ENCODE peak calls at places on chromosomes 4 and X, in six cellular contexts. X is OCI-LY7; Z is foreskin fibroblast; L is uterus; G is CD8-positive, alpha-beta T cell; U is tibial nerve. J is an unnamed sample.

GRCh38 chrX:31350808-31351074 is 278.9 kb upstream of the FTHL17 start:
- DNase-seq in X (no peak), Z (no peak), L (no peak), G (no peak), U (no peak), J (no peak)

GRCh38 chr4:7627251-7628250 is 192.8 kb upstream of the PSAPL1 start:
- DNase-seq in X (no peak), Z (no peak), L (no peak), G (no peak), U (no peak), J (no peak)

GRCh38 chr4:41466249-41466648 is 71.7 kb upstream of the LIMCH1 start:
- DNase-seq in X (no peak), Z (no peak), L (no peak), G (no peak), U (no peak), J (no peak)

GRCh38 chr4:175290401-175290800 is 372.2 kb downstream of the ADAM29 start:
- DNase-seq in X (no peak), Z (peak), L (no peak), G (no peak), U (no peak), J (no peak)

GRCh38 chrX:9416562-9417319 is 48.1 kb upstream of the TBL1X start:
- DNase-seq in X (no peak), Z (peak), L (no peak), G (no peak), U (no peak), J (peak)

GRCh38 chr4:113317523-113317922 is 268.1 kb downstream of the ANK2 start:
- DNase-seq in X (no peak), Z (no peak), L (no peak), G (no peak), U (no peak), J (no peak)

GRCh38 chr4:8188085-8188484 is 11.0 kb upstream of the SH3TC1 start:
- DNase-seq in X (no peak), Z (no peak), L (no peak), G (no peak), U (no peak), J (no peak)

GRCh38 chr4:55124337-55125076 is 888 bp downstream of the KDR start:
- DNase-seq in X (no peak), Z (peak), L (no peak), G (no peak), U (no peak), J (no peak)

GRCh38 chr4:25367004-25367621 is 9.9 kb upstream of the ANAPC4 start:
- DNase-seq in X (peak), Z (peak), L (no peak), G (no peak), U (no peak), J (no peak)

GRCh38 chrX:143757887-143758286 is 37.3 kb upstream of the SPANXN2 start:
- DNase-seq in X (no peak), Z (no peak), L (no peak), G (no peak), U (no peak), J (no peak)

GRCh38 chr4:53919605-53920004 is 144.8 kb downstream of the CHIC2 start:
- DNase-seq in X (no peak), Z (peak), L (no peak), G (no peak), U (no peak), J (no peak)

GRCh38 chrX:24117288-24117687 is 32.2 kb upstream of the ZFX start:
- DNase-seq in X (no peak), Z (peak), L (peak), G (no peak), U (no peak), J (no peak)

GRCh38 chrX:45710081-45710801 is 509.6 kb upstream of the DIPK2B start:
- DNase-seq in X (no peak), Z (peak), L (no peak), G (no peak), U (no peak), J (no peak)

GRCh38 chr4:25310066-25310824 is 2.3 kb upstream of the ZCCHC4 start:
- DNase-seq in X (peak), Z (peak), L (no peak), G (no peak), U (no peak), J (no peak)

GRCh38 chr4:145180298-145181090 is at the start of gene OTUD4:
- DNase-seq in X (peak), Z (peak), L (peak), G (peak), U (peak), J (peak)

GRCh38 chrX:72142094-72142843 is 10.6 kb upstream of the RTL5 start:
- DNase-seq in X (no peak), Z (no peak), L (no peak), G (no peak), U (no peak), J (no peak)

GRCh38 chr4:183801460-183802168 is 103.5 kb upstream of the STOX2 start:
- DNase-seq in X (no peak), Z (no peak), L (no peak), G (no peak), U (no peak), J (no peak)

GRCh38 chr4:143382539-143382938 is 45.9 kb downstream of the GAB1 start:
- DNase-seq in X (no peak), Z (no peak), L (no peak), G (no peak), U (no peak), J (no peak)

GRCh38 chrX:55778322-55778721 is 60.8 kb downstream of the RRAGB start:
- DNase-seq in X (no peak), Z (no peak), L (no peak), G (no peak), U (no peak), J (no peak)

GRCh38 chr4:20883231-20883630 is 183.0 kb downstream of the PACRGL start:
- DNase-seq in X (no peak), Z (no peak), L (no peak), G (no peak), U (no peak), J (no peak)

GRCh38 chr4:99564921-99565320 is 1.1 kb upstream of the TRMT10A start:
- DNase-seq in X (no peak), Z (no peak), L (no peak), G (no peak), U (no peak), J (no peak)

DNA sequence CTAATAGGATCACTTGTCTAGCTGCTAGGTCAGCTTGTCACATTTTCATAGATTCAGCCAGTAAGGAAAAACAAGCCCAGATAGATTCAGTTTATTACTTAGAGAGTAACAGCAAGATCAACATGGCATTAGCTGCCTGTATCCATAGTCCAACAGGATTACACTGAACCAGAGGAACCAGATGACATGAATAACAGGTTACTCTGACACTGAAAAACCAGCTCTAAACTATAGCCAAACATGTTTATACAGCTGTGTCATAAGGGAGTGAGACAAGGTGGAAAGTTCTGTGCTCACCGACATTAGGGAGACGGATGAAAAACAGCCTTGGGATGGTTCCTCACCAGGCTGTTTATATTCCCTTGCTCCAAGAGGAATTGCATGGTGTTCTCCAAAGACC is 102.9 kb upstream of the EOLA2 start:
- DNase-seq in X (no peak), Z (no peak), L (no peak), G (no peak), U (no peak), J (no peak)
- H3K4me3 ChIP-seq in X (no peak), Z (no peak), L (no peak), G (no peak), U (no peak), J (no peak)

GRCh38 chr4:2811830-2812599 is 19.1 kb downstream of the SH3BP2 start:
- DNase-seq in X (peak), Z (peak), L (no peak), G (peak), U (peak), J (peak)
- H3K4me3 ChIP-seq in X (peak), Z (no peak), L (peak), G (peak), U (peak), J (peak)

DNA sequence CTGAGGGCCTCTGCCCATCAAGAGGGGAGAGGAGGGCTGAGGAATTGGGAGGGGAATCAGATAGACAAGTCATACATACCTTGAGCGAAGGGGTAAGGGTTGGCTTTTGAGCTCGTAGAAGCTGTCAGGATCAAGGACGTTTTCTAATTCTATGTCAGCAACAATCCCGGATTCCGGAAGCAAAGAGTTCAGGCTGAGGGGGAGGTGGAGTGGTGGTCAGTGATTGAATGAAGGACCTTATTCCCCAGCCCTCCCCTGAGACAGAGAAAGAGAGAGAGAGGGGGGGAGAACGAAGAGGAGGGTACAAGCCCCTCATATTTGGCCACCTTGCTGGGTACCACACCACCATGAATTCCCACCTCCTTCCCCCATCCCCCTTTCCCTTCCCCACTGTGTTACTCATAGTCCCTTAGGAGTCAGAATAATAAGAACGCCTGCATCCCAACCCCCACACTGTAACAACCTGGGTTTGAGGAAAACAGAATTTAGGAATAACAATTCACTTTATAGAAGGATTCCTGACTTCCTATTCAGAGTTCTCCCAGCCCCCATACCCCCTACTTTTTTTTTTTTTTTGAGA is 2.7 kb downstream of the TFE3 start:
- DNase-seq in X (no peak), Z (peak), L (no peak), G (no peak), U (no peak), J (no peak)
- H3K4me3 ChIP-seq in X (peak), Z (peak), L (peak), G (no peak), U (peak), J (peak)

GRCh38 chrX:39439910-39440733 is 638.9 kb downstream of the MID1IP1 start:
- DNase-seq in X (no peak), Z (no peak), L (no peak), G (no peak), U (no peak), J (no peak)
- H3K4me3 ChIP-seq in X (no peak), Z (no peak), L (no peak), G (no peak), U (no peak), J (no peak)

GRCh38 chr4:139900964-139901376 is 235.4 kb downstream of the MGST2 start:
- DNase-seq in X (no peak), Z (peak), L (no peak), G (no peak), U (no peak), J (no peak)

GRCh38 chr4:139903845-139904244 is 238.2 kb downstream of the MGST2 start:
- DNase-seq in X (no peak), Z (peak), L (no peak), G (no peak), U (no peak), J (no peak)

GRCh38 chr4:139901516-139902327 is 236.1 kb downstream of the MGST2 start:
- DNase-seq in X (no peak), Z (peak), L (no peak), G (no peak), U (no peak), J (no peak)

GRCh38 chr4:139904406-139904805 is 238.8 kb downstream of the MGST2 start:
- DNase-seq in X (no peak), Z (no peak), L (no peak), G (no peak), U (no peak), J (no peak)

GRCh38 chr4:139902328-139903217 is 237.0 kb downstream of the MGST2 start:
- DNase-seq in X (no peak), Z (peak), L (peak), G (no peak), U (no peak), J (no peak)
- H3K4me3 ChIP-seq in X (no peak), Z (peak), L (peak), G (no peak), U (peak), J (peak)

GRCh38 chrX:147914609-147915008 is 2.9 kb downstream of the FMR1 start:
- DNase-seq in X (no peak), Z (no peak), L (no peak), G (no peak), U (no peak), J (no peak)
- H3K4me3 ChIP-seq in X (peak), Z (no peak), L (no peak), G (no peak), U (no peak), J (no peak)

DNA sequence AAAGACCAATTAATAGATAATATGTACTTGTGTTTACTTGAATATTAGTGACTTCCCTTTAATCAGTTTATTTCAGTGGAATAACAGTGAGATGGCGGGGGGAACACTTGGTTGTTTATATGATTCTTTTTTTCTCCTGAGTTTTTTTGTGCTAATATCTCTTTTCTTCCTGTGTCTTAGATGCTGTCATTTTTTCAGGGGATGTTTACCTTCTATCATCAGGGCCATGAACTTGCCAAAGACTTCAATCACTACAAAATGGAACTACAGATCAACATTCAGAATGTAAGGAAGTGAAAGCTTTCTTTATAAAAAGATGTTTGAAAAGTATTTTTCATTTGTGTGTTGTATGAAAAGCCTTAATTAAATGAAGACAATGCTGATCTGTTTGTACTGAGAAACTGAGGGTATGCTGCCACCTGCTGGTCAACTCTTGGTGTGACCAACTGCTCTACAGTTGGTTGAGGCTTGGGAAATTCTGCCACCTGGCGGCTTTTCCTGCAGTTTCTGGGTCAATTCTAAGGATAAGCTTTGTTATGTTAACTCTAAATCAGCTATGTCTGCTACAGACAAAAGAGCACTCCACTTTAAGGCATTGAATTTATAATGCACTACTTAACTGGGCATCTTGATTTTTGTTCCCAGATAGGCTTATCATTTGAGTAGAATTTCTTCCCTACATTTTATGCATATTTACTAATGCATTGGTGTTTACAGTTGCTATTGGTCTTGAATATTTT is 134.8 kb downstream of the ARHGAP10 start:
- DNase-seq in X (peak), Z (peak), L (peak), G (peak), U (peak), J (peak)
- H3K4me3 ChIP-seq in X (no peak), Z (no peak), L (no peak), G (no peak), U (no peak), J (no peak)

GRCh38 chrX:79159800-79160199 is 15.3 kb downstream of the GPR174 start:
- DNase-seq in X (no peak), Z (no peak), L (no peak), G (no peak), U (no peak), J (no peak)
- H3K4me3 ChIP-seq in X (no peak), Z (no peak), L (no peak), G (no peak), U (no peak), J (no peak)

GRCh38 chr4:23887173-23887572 is 2.7 kb downstream of the PPARGC1A start:
- DNase-seq in X (no peak), Z (peak), L (no peak), G (no peak), U (no peak), J (no peak)
- H3K4me3 ChIP-seq in X (no peak), Z (no peak), L (no peak), G (no peak), U (no peak), J (no peak)